ENCODE peak calls at places on chromosomes 1 and 21, in nine cellular contexts. U, Q, P, A, F, K, R, X and H are unnamed samples.

GRCh38 chr1:11707621-11708276 is 16.2 kb downstream of the DRAXIN start:
- DNase-seq in U (no peak), Q (no peak), P (peak; percentile 75), A (no peak), F (no peak), K (peak; percentile 54), R (no peak), X (no peak), H (peak; percentile 38)

GRCh38 chr1:27296773-27297214 is 25.2 kb upstream of the TMEM222 start:
- DNase-seq in U (peak; percentile 62), Q (peak; percentile 51), P (peak; percentile 70), A (peak; percentile 57), F (peak; percentile 54), K (peak; percentile 69), R (no peak), X (peak; percentile 65), H (peak; percentile 70)

GRCh38 chr1:189149547-189150375 is 1327.9 kb downstream of the BRINP3 start:
- DNase-seq in U (no peak), Q (peak; percentile 17), P (no peak), A (no peak), F (no peak), K (no peak), R (no peak), X (no peak), H (no peak)

GRCh38 chr1:161209790-161210409 is 5.2 kb upstream of the FCER1G start:
- DNase-seq in U (no peak), Q (peak; percentile 82), P (peak; percentile 76), A (peak; percentile 75), F (peak; percentile 67), K (peak; percentile 78), R (no peak), X (peak; percentile 81), H (peak; percentile 73)

GRCh38 chr1:118785246-118785645 is 202.9 kb downstream of the TBX15 start:
- DNase-seq in U (no peak), Q (no peak), P (no peak), A (peak; percentile 46), F (no peak), K (no peak), R (no peak), X (no peak), H (peak; percentile 70)

GRCh38 chr21:42790520-42790919 is 88.8 kb downstream of the WDR4 start:
- DNase-seq in U (no peak), Q (no peak), P (no peak), A (no peak), F (no peak), K (no peak), R (no peak), X (no peak), H (no peak)

GRCh38 chr1:54582566-54583306 is 34.7 kb downstream of the ACOT11 start:
- DNase-seq in U (no peak), Q (no peak), P (no peak), A (no peak), F (no peak), K (no peak), R (no peak), X (no peak), H (no peak)

GRCh38 chr1:25563330-25564215 is 20.2 kb downstream of the LDLRAP1 start:
- DNase-seq in U (peak; percentile 98), Q (no peak), P (no peak), A (no peak), F (no peak), K (no peak), R (no peak), X (no peak), H (no peak)

DNA sequence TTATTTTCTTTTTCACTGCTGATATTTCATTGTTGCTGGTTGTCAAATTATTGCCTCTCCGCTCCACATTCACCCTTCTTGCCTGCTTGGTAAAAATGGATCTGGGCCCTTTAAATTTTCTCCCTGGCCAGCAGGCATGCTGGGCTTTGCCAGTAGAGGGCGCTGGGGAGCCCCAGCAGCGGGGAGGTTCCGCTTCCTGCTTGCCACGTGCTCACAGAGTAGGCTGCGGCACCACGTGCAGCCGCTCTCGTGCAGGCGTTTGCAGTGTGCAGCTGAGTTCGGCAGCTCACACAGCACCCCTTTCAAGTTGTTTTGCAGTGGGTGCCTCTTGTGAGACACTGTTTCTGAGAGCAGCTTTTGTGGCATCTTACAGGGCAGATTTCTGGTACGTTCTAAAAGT is at the start of gene ACTL8:
- DNase-seq in U (no peak), Q (peak; percentile 6), P (no peak), A (no peak), F (no peak), K (no peak), R (no peak), X (no peak), H (peak; percentile 20)
- TF ChIP-seq CTCF in U (no peak), Q (peak; percentile 31), P (no peak), A (peak; percentile 26), F (peak; percentile 18), K (no peak), R (no peak), X (peak; percentile 33), H (peak; percentile 55)

GRCh38 chr1:172778461-172779455 is 119.9 kb downstream of the FASLG start:
- DNase-seq in U (no peak), Q (peak; percentile 77), P (no peak), A (peak; percentile 18), F (no peak), K (no peak), R (no peak), X (peak; percentile 24), H (no peak)
- TF ChIP-seq CTCF in U (no peak), Q (peak; percentile 24), P (no peak), A (peak; percentile 17), F (no peak), K (no peak), R (no peak), X (peak; percentile 14), H (peak; percentile 44)

DNA sequence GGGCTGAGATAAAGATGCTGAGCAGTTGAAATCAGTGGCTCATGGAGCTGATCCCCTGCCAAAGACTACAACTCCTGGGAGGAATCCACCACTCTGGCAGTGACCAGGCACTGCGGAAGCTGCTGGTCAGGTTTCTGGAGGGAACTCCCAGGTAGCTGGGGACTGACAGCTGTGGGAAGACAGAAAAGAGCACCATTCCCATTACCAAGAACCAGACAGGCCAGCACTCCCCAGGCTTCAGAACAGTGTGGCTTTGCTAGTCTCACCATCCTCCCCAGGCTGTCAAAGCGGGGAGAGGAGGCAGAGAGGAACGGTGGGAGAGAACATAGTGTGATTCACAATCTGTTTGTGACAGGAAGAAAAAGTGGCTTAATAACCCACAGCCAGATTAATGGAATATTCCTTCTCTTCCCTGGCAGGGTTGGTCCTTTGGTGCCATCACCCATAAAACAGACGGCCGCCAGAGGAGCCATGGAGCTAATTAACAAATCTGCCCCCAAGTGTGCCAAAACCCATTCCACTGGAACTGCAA is 92.1 kb downstream of the MAB21L3 start:
- DNase-seq in U (no peak), Q (no peak), P (no peak), A (no peak), F (no peak), K (no peak), R (no peak), X (no peak), H (no peak)
- TF ChIP-seq CTCF in U (no peak), Q (no peak), P (no peak), A (peak; percentile 7), F (no peak), K (no peak), R (no peak), X (no peak), H (no peak)

GRCh38 chr1:229645296-229646050 is 19.4 kb downstream of the URB2 start:
- DNase-seq in U (no peak), Q (no peak), P (peak; percentile 15), A (no peak), F (no peak), K (no peak), R (no peak), X (no peak), H (no peak)

GRCh38 chr1:229642376-229642775 is 16.3 kb downstream of the URB2 start:
- DNase-seq in U (no peak), Q (no peak), P (peak; percentile 14), A (no peak), F (no peak), K (no peak), R (no peak), X (no peak), H (no peak)

GRCh38 chr1:229643996-229644748 is 18.1 kb downstream of the URB2 start:
- DNase-seq in U (no peak), Q (peak; percentile 33), P (peak; percentile 12), A (peak; percentile 26), F (no peak), K (no peak), R (no peak), X (no peak), H (no peak)

GRCh38 chr1:229641306-229641705 is 15.3 kb downstream of the URB2 start:
- DNase-seq in U (no peak), Q (no peak), P (peak; percentile 10), A (no peak), F (no peak), K (no peak), R (no peak), X (no peak), H (no peak)

DNA sequence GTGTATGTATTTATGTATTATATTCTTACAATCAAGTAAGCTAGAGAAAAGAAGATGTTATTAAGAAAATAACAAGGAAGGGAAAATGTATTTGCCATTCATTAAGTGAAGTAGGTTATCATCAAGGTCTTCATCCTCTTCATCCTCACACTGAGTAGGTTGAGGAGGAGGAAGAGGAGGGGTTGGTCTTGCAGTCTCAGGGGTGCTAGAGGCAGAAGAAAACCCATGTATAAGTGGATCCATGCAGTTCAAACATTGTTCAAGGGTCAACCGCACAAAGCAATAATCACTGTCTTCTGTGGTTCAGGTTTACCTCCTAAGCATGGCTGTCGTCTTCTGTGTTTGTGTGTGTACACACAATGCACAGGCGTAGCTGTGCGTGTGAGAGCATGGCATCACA is 16.9 kb downstream of the URB2 start:
- DNase-seq in U (no peak), Q (no peak), P (no peak), A (no peak), F (no peak), K (no peak), R (no peak), X (no peak), H (no peak)
- TF ChIP-seq CTCF in U (no peak), Q (no peak), P (no peak), A (no peak), F (no peak), K (no peak), R (no peak), X (no peak), H (no peak)

DNA sequence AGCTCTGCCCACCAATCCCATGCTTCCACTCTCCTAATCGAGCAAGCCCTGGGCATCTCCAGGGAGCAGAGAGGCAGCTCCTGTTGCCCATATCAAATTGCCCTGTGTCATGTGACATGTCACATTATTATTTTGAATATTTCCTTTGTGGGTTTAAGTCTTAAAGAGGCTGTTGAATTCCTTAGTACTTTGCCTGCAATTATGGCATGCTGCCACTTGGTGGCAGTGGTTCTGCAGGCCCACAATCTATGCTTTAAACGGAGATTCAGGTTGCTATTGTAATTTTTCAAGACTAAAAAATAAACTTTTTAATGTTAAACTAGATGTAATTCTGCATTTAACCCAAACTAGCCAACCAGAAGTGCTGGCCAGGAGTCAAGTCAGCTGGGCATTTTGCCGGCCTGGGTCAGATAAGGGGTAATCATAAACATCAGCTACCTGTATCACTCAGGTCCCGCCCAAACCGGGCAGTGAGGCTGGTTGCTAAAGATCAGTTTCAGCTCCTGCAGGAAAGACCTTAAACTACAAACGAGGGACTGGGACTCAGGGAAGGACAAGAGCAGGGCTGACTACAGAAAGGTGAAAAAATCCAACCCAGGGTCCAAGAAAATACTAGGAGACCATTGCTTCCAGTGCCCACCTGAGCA is 37.3 kb upstream of the ARHGEF16 start:
- DNase-seq in U (no peak), Q (no peak), P (no peak), A (no peak), F (no peak), K (no peak), R (no peak), X (peak; percentile 13), H (no peak)
- TF ChIP-seq CTCF in U (no peak), Q (peak; percentile 25), P (no peak), A (peak; percentile 29), F (no peak), K (no peak), R (no peak), X (peak; percentile 28), H (peak; percentile 62)